ENCODE peak calls at places on chromosomes 3 and 15, in six cellular contexts. F is GM13977; O is KBM-7; Y is stimulated activated CD4-positive, alpha-beta T cell treated with anti-CD3 and anti-CD28 coated beads, Interleukin-15, amount 100 ng/mL, for 1 hour; I is caudate nucleus; D is lung. B is an unnamed sample.

GRCh38 chr3:170622369-170623159 is 36.7 kb upstream of the SLC7A14 start:
- DNase-seq in F (no peak), O (no peak), Y (no peak), I (peak), D (no peak), B (no peak)

GRCh38 chr3:100230715-100231114 is 30.1 kb upstream of the TBC1D23 start:
- DNase-seq in F (no peak), O (no peak), Y (no peak), I (no peak), D (no peak), B (no peak)

GRCh38 chr3:13647314-13648059 is 98.6 kb downstream of the FBLN2 start:
- DNase-seq in F (no peak), O (peak), Y (no peak), I (no peak), D (no peak), B (no peak)

GRCh38 chr3:184734903-184735630 is 23.2 kb upstream of the MAGEF1 start:
- DNase-seq in F (no peak), O (no peak), Y (no peak), I (no peak), D (peak), B (no peak)

GRCh38 chr15:83118968-83119367 is 11.5 kb downstream of the TM6SF1 start:
- DNase-seq in F (no peak), O (no peak), Y (no peak), I (no peak), D (no peak), B (no peak)

GRCh38 chr3:98406034-98406433 is 15.6 kb downstream of the OR5K3 start:
- DNase-seq in F (no peak), O (no peak), Y (no peak), I (no peak), D (no peak), B (no peak)

GRCh38 chr3:10445561-10445960 is 59.8 kb downstream of the ATP2B2 start:
- DNase-seq in F (no peak), O (no peak), Y (no peak), I (no peak), D (no peak), B (no peak)

GRCh38 chr3:72353236-72354105 is 494.8 kb downstream of the SHQ1 start:
- DNase-seq in F (no peak), O (no peak), Y (no peak), I (no peak), D (no peak), B (no peak)

GRCh38 chr3:87173776-87174175 is 53.3 kb upstream of the CHMP2B start:
- DNase-seq in F (no peak), O (peak), Y (no peak), I (no peak), D (no peak), B (no peak)

GRCh38 chr15:89826671-89827655 is 12.3 kb upstream of the ANPEP start:
- DNase-seq in F (no peak), O (no peak), Y (no peak), I (no peak), D (no peak), B (no peak)

GRCh38 chr15:58297639-58298038 is 134.2 kb upstream of the LIPC start:
- DNase-seq in F (no peak), O (no peak), Y (no peak), I (no peak), D (no peak), B (no peak)

GRCh38 chr15:78873796-78874761 is 1.4 kb downstream of the MORF4L1 start:
- DNase-seq in F (no peak), O (peak), Y (no peak), I (no peak), D (no peak), B (no peak)

GRCh38 chr3:164199982-164200823 is 878.1 kb downstream of the SI start:
- DNase-seq in F (no peak), O (no peak), Y (no peak), I (no peak), D (no peak), B (no peak)

GRCh38 chr3:33144433-33144832 is 30.6 kb downstream of the CRTAP start:
- DNase-seq in F (peak), O (peak), Y (no peak), I (no peak), D (no peak), B (no peak)

GRCh38 chr3:110995461-110996226 is 76.0 kb upstream of the NECTIN3 start:
- DNase-seq in F (no peak), O (no peak), Y (no peak), I (no peak), D (no peak), B (no peak)

GRCh38 chr3:29072626-29073025 is 208.2 kb upstream of the RBMS3 start:
- DNase-seq in F (no peak), O (no peak), Y (no peak), I (no peak), D (no peak), B (no peak)

GRCh38 chr15:68553994-68554715 is 24.6 kb upstream of the CORO2B start:
- DNase-seq in F (peak), O (peak), Y (no peak), I (no peak), D (peak), B (peak)

GRCh38 chr3:53312832-53313231 is 34.5 kb downstream of the DCP1A start:
- DNase-seq in F (no peak), O (no peak), Y (no peak), I (no peak), D (no peak), B (no peak)

GRCh38 chr15:78058401-78058935 is 19.0 kb downstream of the TBC1D2B start:
- DNase-seq in F (no peak), O (no peak), Y (no peak), I (no peak), D (no peak), B (no peak)

GRCh38 chr3:13867727-13868126 is 12.1 kb downstream of the WNT7A start:
- DNase-seq in F (no peak), O (no peak), Y (no peak), I (no peak), D (no peak), B (no peak)

GRCh38 chr3:2741520-2741919 is 368.7 kb downstream of the IL5RA start:
- DNase-seq in F (no peak), O (no peak), Y (no peak), I (no peak), D (no peak), B (no peak)

GRCh38 chr3:123119802-123120201 is 53.0 kb downstream of the PDIA5 start:
- DNase-seq in F (no peak), O (no peak), Y (no peak), I (no peak), D (no peak), B (no peak)

GRCh38 chr3:72301779-72302178 is 516.8 kb upstream of the PROK2 start:
- DNase-seq in F (no peak), O (no peak), Y (no peak), I (no peak), D (no peak), B (no peak)

GRCh38 chr3:78497025-78497424 is 1270.8 kb downstream of the ROBO1 start:
- DNase-seq in F (no peak), O (no peak), Y (no peak), I (no peak), D (peak), B (no peak)

GRCh38 chr3:188202358-188203138 is 48.6 kb downstream of the LPP start:
- DNase-seq in F (no peak), O (peak), Y (no peak), I (no peak), D (no peak), B (no peak)

GRCh38 chr3:24850245-24850644 is 355.6 kb upstream of the THRB start:
- DNase-seq in F (no peak), O (no peak), Y (no peak), I (no peak), D (no peak), B (no peak)

GRCh38 chr3:127689266-127689860 is 16.6 kb downstream of the ABTB1 start:
- DNase-seq in F (no peak), O (no peak), Y (no peak), I (no peak), D (no peak), B (no peak)

GRCh38 chr3:143339451-143339850 is 219.9 kb downstream of the CHST2 start:
- DNase-seq in F (no peak), O (no peak), Y (no peak), I (no peak), D (no peak), B (no peak)

GRCh38 chr3:43867673-43868072 is 176.9 kb downstream of the ABHD5 start:
- DNase-seq in F (no peak), O (no peak), Y (no peak), I (no peak), D (no peak), B (no peak)

GRCh38 chr3:125078961-125079674 is 23.3 kb upstream of the HEG1 start:
- DNase-seq in F (no peak), O (no peak), Y (no peak), I (no peak), D (no peak), B (no peak)

GRCh38 chr3:31661993-31662392 is 129.3 kb downstream of the STT3B start:
- DNase-seq in F (no peak), O (peak), Y (no peak), I (no peak), D (no peak), B (no peak)

GRCh38 chr3:78519281-78519680 is 1248.5 kb downstream of the ROBO1 start:
- DNase-seq in F (no peak), O (no peak), Y (no peak), I (no peak), D (no peak), B (no peak)

GRCh38 chr3:197364410-197365071 is 66.1 kb upstream of the DLG1 start:
- DNase-seq in F (no peak), O (no peak), Y (no peak), I (no peak), D (no peak), B (no peak)

GRCh38 chr3:175495331-175495730 is 636.2 kb downstream of the NAALADL2 start:
- DNase-seq in F (peak), O (peak), Y (no peak), I (no peak), D (no peak), B (no peak)

GRCh38 chr15:39287322-39288195 is 293.3 kb upstream of the THBS1 start:
- DNase-seq in F (no peak), O (no peak), Y (no peak), I (no peak), D (no peak), B (no peak)

B was measured in central memory CD8-positive, alpha-beta T cell.